ENCODE peak calls at places on chromosomes 12 and 14, in nine cellular contexts. C is A549; F is GM13976; I is cardiac muscle cell; X is DMS79 treated with DMSO at 0.1 percent for 48 hours; B is CD4-positive, alpha-beta T cell; S is dorsolateral prefrontal cortex; K is hepatocyte; P is left cardiac atrium. E is an unnamed sample.

GRCh38 chr12:120500577-120500976 is 4.7 kb downstream of the DYNLL1 start:
- DNase-seq in C (no peak), F (no peak), I (peak), X (no peak), B (no peak), S (no peak), K (no peak), P (no peak), E (no peak)

GRCh38 chr12:125852116-125852515 is 786.9 kb downstream of the AACS start:
- DNase-seq in C (no peak), F (no peak), I (no peak), X (no peak), B (no peak), S (no peak), K (no peak), P (no peak), E (no peak)

GRCh38 chr12:95700316-95700785 is 90.2 kb downstream of the NTN4 start:
- DNase-seq in C (no peak), F (peak), I (peak), X (no peak), B (no peak), S (no peak), K (no peak), P (no peak), E (peak)

GRCh38 chr12:1306096-1306495 is 288.3 kb downstream of the FBXL14 start:
- DNase-seq in C (no peak), F (no peak), I (peak), X (peak), B (no peak), S (no peak), K (no peak), P (no peak), E (no peak)

GRCh38 chr14:50600849-50601248 is 40.9 kb downstream of the ATL1 start:
- DNase-seq in C (no peak), F (no peak), I (peak), X (no peak), B (no peak), S (no peak), K (peak), P (no peak), E (no peak)

GRCh38 chr12:49332891-49333371 is 4.1 kb downstream of the C1QL4 start:
- DNase-seq in C (no peak), F (no peak), I (no peak), X (no peak), B (no peak), S (no peak), K (peak), P (no peak), E (peak)

GRCh38 chr12:66087365-66087943 is 43.1 kb downstream of the LLPH start:
- DNase-seq in C (peak), F (peak), I (peak), X (peak), B (peak), S (no peak), K (peak), P (peak), E (peak)

GRCh38 chr14:76870146-76870545 is 43.9 kb downstream of the LRRC74A start:
- DNase-seq in C (peak), F (no peak), I (no peak), X (no peak), B (no peak), S (no peak), K (no peak), P (no peak), E (no peak)

GRCh38 chr12:116613256-116613655 is 54.1 kb downstream of the MAP1LC3B2 start:
- DNase-seq in C (no peak), F (no peak), I (no peak), X (no peak), B (no peak), S (no peak), K (no peak), P (no peak), E (no peak)

GRCh38 chr14:52115286-52115685 is 46.4 kb upstream of the NID2 start:
- DNase-seq in C (no peak), F (no peak), I (no peak), X (no peak), B (no peak), S (no peak), K (no peak), P (no peak), E (no peak)

GRCh38 chr12:15996254-15996653 is 85.1 kb downstream of the DERA start:
- DNase-seq in C (no peak), F (no peak), I (peak), X (no peak), B (no peak), S (no peak), K (peak), P (peak), E (no peak)

GRCh38 chr12:100593490-100593889 is 20.0 kb downstream of the GAS2L3 start:
- DNase-seq in C (no peak), F (no peak), I (peak), X (no peak), B (no peak), S (no peak), K (no peak), P (no peak), E (no peak)

GRCh38 chr14:64721899-64722298 is 17.7 kb downstream of the PLEKHG3 start:
- DNase-seq in C (no peak), F (no peak), I (no peak), X (no peak), B (no peak), S (no peak), K (no peak), P (no peak), E (no peak)